ENCODE peak calls at places on chromosomes 11 and 22, in five cellular contexts. P is BJ, M is T-helper 22 cell, K is GOT3, J is HT1080. W is an unnamed sample.

GRCh38 chr11:69014936-69015549 is 2.0 kb upstream of the MRGPRF start:
- DNase-seq in P (no peak), M (no peak), K (no peak), J (no peak), W (no peak)

GRCh38 chr11:34266090-34266912 is 91.5 kb downstream of the ABTB2 start:
- DNase-seq in P (peak; percentile 80), M (no peak), K (peak; percentile 13), J (peak; percentile 98), W (peak; percentile 68)

GRCh38 chr22:31005535-31005934 is 36.5 kb downstream of the TUG1 start:
- DNase-seq in P (no peak), M (no peak), K (no peak), J (no peak), W (no peak)

GRCh38 chr11:95138448-95138847 is 48.8 kb downstream of the ENDOD1 start:
- DNase-seq in P (no peak), M (no peak), K (no peak), J (no peak), W (no peak)

GRCh38 chr11:17238377-17238776 is 30.6 kb upstream of the PIK3C2A start:
- DNase-seq in P (no peak), M (no peak), K (no peak), J (no peak), W (no peak)

GRCh38 chr22:41672780-41673509 is 15.7 kb downstream of the SNU13 start:
- DNase-seq in P (no peak), M (no peak), K (no peak), J (no peak), W (no peak)

GRCh38 chr11:11731311-11732083 is 109.7 kb upstream of the GALNT18 start:
- DNase-seq in P (no peak), M (no peak), K (no peak), J (peak; percentile 90), W (peak; percentile 29)

GRCh38 chr11:114080769-114081168 is 21.3 kb downstream of the ZBTB16 start:
- DNase-seq in P (no peak), M (no peak), K (no peak), J (no peak), W (no peak)

GRCh38 chr11:58494096-58494495 is 13.8 kb downstream of the OR5B21 start:
- DNase-seq in P (peak; percentile 55), M (no peak), K (no peak), J (no peak), W (no peak)

GRCh38 chr11:10522921-10523320 is 18.1 kb downstream of the RNF141 start:
- DNase-seq in P (no peak), M (no peak), K (no peak), J (no peak), W (no peak)

GRCh38 chr11:44281151-44281550 is 28.8 kb downstream of the ALX4 start:
- DNase-seq in P (no peak), M (no peak), K (no peak), J (no peak), W (no peak)

GRCh38 chr11:126172596-126173038 is 38.8 kb downstream of the RPUSD4 start:
- DNase-seq in P (peak; percentile 29), M (no peak), K (no peak), J (no peak), W (no peak)

GRCh38 chr22:23245045-23245798 is 64.9 kb downstream of the BCR start:
- DNase-seq in P (no peak), M (no peak), K (no peak), J (peak; percentile 79), W (peak; percentile 24)

GRCh38 chr11:67382481-67383136 is 9.2 kb upstream of the RAD9A start:
- DNase-seq in P (no peak), M (peak; percentile 64), K (peak; percentile 50), J (peak; percentile 70), W (peak; percentile 69)

GRCh38 chr22:30325065-30325720 is 1.5 kb downstream of the TBC1D10A start:
- DNase-seq in P (no peak), M (no peak), K (no peak), J (peak; percentile 75), W (no peak)

GRCh38 chr11:107567739-107568335 is 2.3 kb upstream of the ALKBH8 start:
- DNase-seq in P (no peak), M (no peak), K (no peak), J (no peak), W (no peak)

GRCh38 chr11:73939096-73939495 is 11.7 kb upstream of the DNAJB13 start:
- DNase-seq in P (no peak), M (no peak), K (no peak), J (peak; percentile 64), W (peak; percentile 41)

GRCh38 chr22:32475428-32476010 is 908 bp downstream of the FBXO7 start:
- DNase-seq in P (no peak), M (no peak), K (no peak), J (no peak), W (no peak)

GRCh38 chr22:19419464-19420178 is 11.9 kb downstream of the HIRA start:
- DNase-seq in P (no peak), M (no peak), K (no peak), J (no peak), W (no peak)